ENCODE peak calls at places on chromosomes 7 and 10, in five cellular contexts. H is GM23248, B is HCT116, V is PC-3, Z is OCI-LY7. U is an unnamed sample.

GRCh38 chr7:139487366-139488080 is 4.0 kb upstream of the KLRG2 start:
- DNase-seq in H (no peak), B (no peak), V (no peak), Z (no peak), U (no peak)

GRCh38 chr7:104926189-104926904 is 87.7 kb upstream of the KMT2E start:
- DNase-seq in H (no peak), B (no peak), V (no peak), Z (no peak), U (peak)

GRCh38 chr7:21773326-21773725 is 172.4 kb downstream of the CDCA7L start:
- DNase-seq in H (no peak), B (no peak), V (no peak), Z (no peak), U (no peak)

GRCh38 chr10:27801171-27801785 is 55.7 kb upstream of the MKX start:
- DNase-seq in H (no peak), B (no peak), V (peak), Z (no peak), U (no peak)

GRCh38 chr10:75208177-75208576 is 2.4 kb upstream of the VDAC2 start:
- DNase-seq in H (peak), B (no peak), V (peak), Z (no peak), U (peak)

GRCh38 chr7:97006951-97007861 is 1.9 kb downstream of the DLX6 start:
- DNase-seq in H (no peak), B (no peak), V (no peak), Z (no peak), U (no peak)

GRCh38 chr7:79361214-79361613 is 92.3 kb downstream of the MAGI2 start:
- DNase-seq in H (no peak), B (peak), V (peak), Z (no peak), U (no peak)

GRCh38 chr10:60687679-60688078 is 90.6 kb upstream of the CDK1 start:
- DNase-seq in H (no peak), B (no peak), V (no peak), Z (no peak), U (no peak)

GRCh38 chr7:17524746-17525145 is 226.3 kb downstream of the AHR start:
- DNase-seq in H (peak), B (no peak), V (no peak), Z (no peak), U (no peak)

GRCh38 chr7:134988161-134988560 is 1.9 kb downstream of the AGBL3 start:
- DNase-seq in H (no peak), B (no peak), V (no peak), Z (no peak), U (no peak)
- H2AFZ ChIP-seq in H (no peak), B (no peak), V (no peak), Z (no peak), U (no peak)

GRCh38 chr7:41915861-41916260 is 213.0 kb upstream of the INHBA start:
- DNase-seq in H (peak), B (no peak), V (peak), Z (no peak), U (no peak)
- TF ChIP-seq EZH2phosphoT487 in H (no peak), B (no peak), V (no peak), Z (no peak), U (no peak)

DNA sequence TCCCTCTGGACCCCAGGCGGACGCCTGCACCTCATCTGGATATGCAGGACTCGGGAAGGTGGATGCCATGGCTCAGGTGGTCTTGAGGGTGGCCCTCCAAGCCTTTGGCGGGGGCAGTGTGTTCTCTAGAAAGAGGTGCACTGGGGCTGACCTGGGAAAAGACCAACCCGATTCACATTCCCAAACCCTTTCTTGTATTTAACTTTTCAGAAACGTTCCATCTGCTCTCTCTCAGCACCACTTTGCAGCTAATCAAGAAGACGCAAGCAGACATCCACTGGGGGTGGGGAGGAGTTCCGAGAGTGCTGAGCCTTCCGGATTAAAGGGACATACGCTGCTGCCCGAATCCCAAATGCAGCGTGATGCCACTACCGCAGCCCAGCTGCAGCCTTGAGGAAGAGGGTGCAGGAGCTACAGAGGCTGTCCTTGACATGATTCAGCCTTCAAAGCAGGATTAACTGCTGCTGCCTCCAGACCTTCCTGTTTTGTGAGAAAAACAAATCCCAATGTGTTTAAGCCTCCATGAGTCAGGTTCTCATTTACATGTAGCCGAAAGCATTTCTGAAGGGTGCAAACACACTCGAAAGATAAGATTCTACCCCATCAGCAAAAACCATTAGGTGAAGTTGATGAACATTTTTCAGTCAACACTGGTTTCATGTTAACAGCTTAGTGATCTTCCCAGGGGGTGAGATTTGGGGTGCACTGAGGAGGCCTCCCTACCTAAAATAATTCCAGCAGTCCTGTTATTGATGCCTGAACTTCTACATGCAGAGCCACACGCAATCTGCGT is 40.0 kb downstream of the RBM17 start:
- DNase-seq in H (peak), B (no peak), V (no peak), Z (no peak), U (peak)
- H3K4me2 ChIP-seq in H (peak), B (no peak), V (no peak), Z (no peak), U (peak)

GRCh38 chr7:35246819-35247218 is 7.1 kb downstream of the TBX20 start:
- DNase-seq in H (no peak), B (no peak), V (no peak), Z (no peak), U (no peak)

GRCh38 chr7:35241431-35241830 is 12.5 kb downstream of the TBX20 start:
- DNase-seq in H (no peak), B (no peak), V (no peak), Z (no peak), U (no peak)

DNA sequence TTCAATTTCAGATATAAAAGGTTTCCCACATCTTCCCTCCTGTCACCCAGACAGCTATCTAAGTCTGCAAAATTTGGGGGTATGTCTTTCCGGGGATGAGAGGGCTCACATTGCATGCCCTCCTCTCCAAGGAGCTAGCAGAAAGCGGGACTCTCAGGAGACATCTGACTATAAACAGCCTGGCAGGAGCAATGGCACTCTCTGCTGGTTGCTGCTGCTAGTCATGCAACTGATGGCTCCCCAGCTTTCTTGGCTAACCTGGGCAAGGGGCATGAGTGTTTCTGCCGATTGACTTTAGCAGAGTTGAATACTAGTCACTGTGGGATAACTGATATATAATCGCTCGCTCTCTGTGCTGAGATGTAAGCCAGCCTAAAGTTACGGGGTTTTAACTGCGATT is 12.0 kb downstream of the TBX20 start:
- DNase-seq in H (no peak), B (no peak), V (peak), Z (no peak), U (no peak)
- H2AFZ ChIP-seq in H (no peak), B (peak), V (no peak), Z (no peak), U (no peak)

DNA sequence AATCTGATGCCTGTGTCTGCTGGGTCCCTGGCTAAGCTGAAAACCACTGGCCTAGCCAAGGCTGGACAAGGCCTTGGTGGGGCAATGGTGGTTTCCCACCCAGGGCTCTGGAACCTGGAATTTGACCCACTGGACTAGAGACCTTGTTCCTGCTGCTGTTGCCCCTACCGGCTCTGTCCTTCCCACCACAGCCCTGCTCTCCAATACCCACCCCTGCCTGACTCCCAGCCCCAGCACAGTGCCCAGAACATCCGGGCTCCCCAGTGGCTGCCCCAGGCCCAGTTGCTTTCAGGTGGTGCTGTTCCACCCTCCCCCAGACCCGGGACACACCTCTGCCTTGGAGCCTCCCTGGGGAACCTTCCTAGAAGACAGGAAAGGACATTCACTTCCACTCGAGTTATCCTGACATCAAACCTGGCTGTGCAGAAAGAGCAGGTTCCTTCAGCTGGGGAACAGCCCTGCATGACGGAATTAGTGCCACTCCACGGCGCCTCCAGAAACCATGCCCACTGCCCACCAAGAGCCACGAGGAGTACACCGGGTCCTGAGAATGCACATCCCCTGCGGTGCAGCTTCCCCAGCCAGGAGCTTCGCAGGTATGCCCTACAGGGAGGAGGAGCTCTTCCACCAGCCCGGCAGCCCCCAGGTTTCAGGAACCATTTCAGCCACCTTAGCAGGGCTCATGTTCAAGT is 152.8 kb downstream of the OAT start:
- DNase-seq in H (no peak), B (no peak), V (no peak), Z (no peak), U (no peak)
- TF ChIP-seq EZH2phosphoT487 in H (no peak), B (no peak), V (no peak), Z (no peak), U (no peak)

GRCh38 chr7:71389976-71390375 is 258.0 kb downstream of the GALNT17 start:
- DNase-seq in H (no peak), B (no peak), V (no peak), Z (no peak), U (no peak)
- H3K4me2 ChIP-seq in H (no peak), B (no peak), V (no peak), Z (no peak), U (no peak)

GRCh38 chr10:5609952-5610616 is 56.3 kb downstream of the ASB13 start:
- DNase-seq in H (peak), B (no peak), V (peak), Z (no peak), U (peak)
- H2AFZ ChIP-seq in H (peak), B (peak), V (no peak), Z (no peak), U (no peak)

DNA sequence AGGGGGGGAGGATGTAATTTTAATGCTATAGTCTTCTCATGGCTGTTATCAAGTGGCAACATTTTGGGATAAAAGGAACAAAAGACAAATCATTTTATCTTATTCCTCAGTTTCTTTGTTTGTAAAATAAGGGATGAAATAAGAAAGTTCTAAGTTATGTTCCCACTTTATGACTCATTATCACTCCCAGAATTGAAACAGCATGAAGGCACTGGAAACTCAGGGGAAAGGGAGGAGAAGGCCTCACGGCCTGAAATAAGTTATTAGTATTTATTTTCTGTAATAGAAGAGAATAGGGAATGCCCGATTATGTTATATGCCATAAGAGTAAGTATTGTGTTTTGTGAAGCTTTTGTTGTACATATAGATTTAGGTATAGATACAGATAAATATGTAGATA is 85.0 kb upstream of the NAMPT start:
- DNase-seq in H (peak), B (no peak), V (no peak), Z (no peak), U (no peak)
- TF ChIP-seq EZH2phosphoT487 in H (no peak), B (no peak), V (no peak), Z (no peak), U (no peak)